ENCODE peak calls at places on chromosomes 16 and 17, in six cellular contexts. A is type B pancreatic cell; K is aorta; J is neuronal stem cell; Q is activated CD8-positive, alpha-beta memory T cell treated with anti-CD3 and anti-CD28 coated beads for 48 hours; Y is HepG2. R is an unnamed sample.

GRCh38 chr17:76419576-76420245 is 33.2 kb downstream of the UBE2O start:
- DNase-seq in A (no peak), K (no peak), J (no peak), Q (no peak), Y (no peak), R (no peak)

GRCh38 chr16:88194397-88195020 is 188.2 kb upstream of the ZNF469 start:
- DNase-seq in A (no peak), K (peak; percentile 66), J (no peak), Q (no peak), Y (peak; percentile 19), R (no peak)

GRCh38 chr17:79322216-79323123 is 247.8 kb downstream of the ENGASE start:
- DNase-seq in A (no peak), K (peak; percentile 20), J (no peak), Q (no peak), Y (no peak), R (no peak)

GRCh38 chr17:48055531-48056245 is 7.5 kb downstream of the NFE2L1 start:
- DNase-seq in A (no peak), K (no peak), J (no peak), Q (no peak), Y (no peak), R (peak; percentile 64)

GRCh38 chr17:34823023-34823422 is 138.2 kb downstream of the CCT6B start:
- DNase-seq in A (no peak), K (no peak), J (no peak), Q (no peak), Y (no peak), R (no peak)

GRCh38 chr17:70473049-70473448 is 303.7 kb downstream of the KCNJ2 start:
- DNase-seq in A (no peak), K (peak; percentile 42), J (no peak), Q (no peak), Y (no peak), R (no peak)

GRCh38 chr16:582614-583331 is 7.1 kb upstream of the RAB40C start:
- DNase-seq in A (no peak), K (no peak), J (no peak), Q (no peak), Y (no peak), R (no peak)

GRCh38 chr17:64777413-64778101 is 115.5 kb upstream of the SMURF2 start:
- DNase-seq in A (no peak), K (peak; percentile 78), J (no peak), Q (no peak), Y (no peak), R (no peak)

GRCh38 chr16:15434425-15435215 is at the start of gene BMERB1:
- DNase-seq in A (peak; percentile 81), K (peak; percentile 87), J (peak; percentile 79), Q (peak; percentile 52), Y (no peak), R (peak; percentile 55)

GRCh38 chr17:2075336-2076056 is 20.6 kb downstream of the HIC1 start:
- DNase-seq in A (no peak), K (peak; percentile 63), J (no peak), Q (no peak), Y (no peak), R (no peak)

GRCh38 chr17:7570351-7570750 is 8.6 kb downstream of the SENP3 start:
- DNase-seq in A (no peak), K (no peak), J (no peak), Q (no peak), Y (no peak), R (no peak)

GRCh38 chr17:30219833-30220232 is 15.7 kb downstream of the SLC6A4 start:
- DNase-seq in A (no peak), K (no peak), J (no peak), Q (no peak), Y (no peak), R (no peak)

GRCh38 chr16:67446968-67447507 is 16.1 kb downstream of the HSD11B2 start:
- DNase-seq in A (no peak), K (no peak), J (no peak), Q (no peak), Y (no peak), R (no peak)

GRCh38 chr17:7853693-7854043 is 1.2 kb upstream of the TMEM88 start:
- DNase-seq in A (peak; percentile 71), K (no peak), J (no peak), Q (no peak), Y (no peak), R (no peak)

GRCh38 chr17:15406081-15406480 is 61.3 kb downstream of the CDRT4 start:
- DNase-seq in A (no peak), K (no peak), J (no peak), Q (no peak), Y (no peak), R (no peak)